ENCODE peak calls at places on chromosome 21, in five cellular contexts. One of them, this sample, is unnamed.

GRCh38 chr21:25370311-25370744 is 237.0 kb downstream of the MRPL39 start:
- DNase-seq in fibroblast of lung: peak
- DNase-seq in ovary: no peak
- DNase-seq in fibroblast of pulmonary artery: peak
- DNase-seq in left ventricle myocardium inferior: no peak
- DNase-seq in this sample: peak

GRCh38 chr21:27248791-27249190 is 281.9 kb upstream of the ADAMTS5 start:
- DNase-seq in ovary: no peak
- DNase-seq in fibroblast of pulmonary artery: no peak
- DNase-seq in left ventricle myocardium inferior: no peak
- DNase-seq in fibroblast of lung: peak
- DNase-seq in this sample: no peak

GRCh38 chr21:33121715-33122475 is 52.0 kb downstream of the OLIG1 start:
- DNase-seq in fibroblast of pulmonary artery: peak
- DNase-seq in left ventricle myocardium inferior: no peak
- DNase-seq in ovary: no peak
- DNase-seq in fibroblast of lung: peak
- DNase-seq in this sample: no peak

GRCh38 chr21:17858764-17859163 is 39.6 kb upstream of the C21orf91 start:
- DNase-seq in ovary: no peak
- DNase-seq in left ventricle myocardium inferior: no peak
- DNase-seq in fibroblast of pulmonary artery: no peak
- DNase-seq in fibroblast of lung: no peak
- DNase-seq in this sample: no peak

GRCh38 chr21:46559291-46559983 is 45.4 kb downstream of the S100B start:
- DNase-seq in fibroblast of pulmonary artery: no peak
- DNase-seq in ovary: no peak
- DNase-seq in left ventricle myocardium inferior: no peak
- DNase-seq in fibroblast of lung: no peak
- DNase-seq in this sample: no peak

GRCh38 chr21:35106246-35106835 is 57.2 kb upstream of the RUNX1 start:
- DNase-seq in fibroblast of lung: no peak
- DNase-seq in ovary: no peak
- DNase-seq in left ventricle myocardium inferior: no peak
- DNase-seq in fibroblast of pulmonary artery: peak
- DNase-seq in this sample: no peak

GRCh38 chr21:35366348-35367085 is 317.4 kb upstream of the RUNX1 start:
- DNase-seq in left ventricle myocardium inferior: no peak
- DNase-seq in ovary: no peak
- DNase-seq in fibroblast of lung: peak
- DNase-seq in fibroblast of pulmonary artery: peak
- DNase-seq in this sample: no peak

GRCh38 chr21:41236361-41236973 is 68.5 kb downstream of the BACE2 start:
- DNase-seq in fibroblast of lung: no peak
- DNase-seq in left ventricle myocardium inferior: no peak
- DNase-seq in ovary: no peak
- DNase-seq in fibroblast of pulmonary artery: no peak
- DNase-seq in this sample: no peak

GRCh38 chr21:14630556-14631069 is 84.5 kb upstream of the SAMSN1 start:
- DNase-seq in fibroblast of pulmonary artery: peak
- DNase-seq in ovary: no peak
- DNase-seq in fibroblast of lung: no peak
- DNase-seq in left ventricle myocardium inferior: no peak
- DNase-seq in this sample: no peak

GRCh38 chr21:27681038-27681437 is 714.1 kb upstream of the ADAMTS5 start:
- DNase-seq in fibroblast of pulmonary artery: no peak
- DNase-seq in left ventricle myocardium inferior: no peak
- DNase-seq in fibroblast of lung: peak
- DNase-seq in ovary: no peak
- DNase-seq in this sample: no peak

GRCh38 chr21:14092834-14093560 is 117.8 kb downstream of the LIPI start:
- DNase-seq in fibroblast of lung: no peak
- DNase-seq in fibroblast of pulmonary artery: no peak
- DNase-seq in ovary: no peak
- DNase-seq in left ventricle myocardium inferior: no peak
- DNase-seq in this sample: no peak

GRCh38 chr21:28828981-28829380 is 163.7 kb downstream of the LTN1 start:
- DNase-seq in fibroblast of lung: no peak
- DNase-seq in ovary: no peak
- DNase-seq in fibroblast of pulmonary artery: no peak
- DNase-seq in left ventricle myocardium inferior: no peak
- DNase-seq in this sample: no peak

GRCh38 chr21:33644383-33645074 is 2.2 kb downstream of the ITSN1 start:
- DNase-seq in left ventricle myocardium inferior: no peak
- DNase-seq in ovary: no peak
- DNase-seq in fibroblast of pulmonary artery: peak
- DNase-seq in fibroblast of lung: peak
- DNase-seq in this sample: no peak

GRCh38 chr21:39318091-39318959 is 4.9 kb upstream of the BRWD1 start:
- DNase-seq in left ventricle myocardium inferior: no peak
- DNase-seq in fibroblast of pulmonary artery: no peak
- DNase-seq in ovary: no peak
- DNase-seq in fibroblast of lung: no peak
- DNase-seq in this sample: no peak

GRCh38 chr21:33127154-33127893 is 57.4 kb downstream of the OLIG1 start:
- DNase-seq in fibroblast of lung: peak
- DNase-seq in ovary: peak
- DNase-seq in fibroblast of pulmonary artery: peak
- DNase-seq in left ventricle myocardium inferior: peak
- DNase-seq in this sample: peak

GRCh38 chr21:34642211-34643075 is 26.4 kb upstream of the CLIC6 start:
- DNase-seq in ovary: no peak
- DNase-seq in fibroblast of lung: no peak
- DNase-seq in left ventricle myocardium inferior: no peak
- DNase-seq in fibroblast of pulmonary artery: peak
- DNase-seq in this sample: no peak

DNA sequence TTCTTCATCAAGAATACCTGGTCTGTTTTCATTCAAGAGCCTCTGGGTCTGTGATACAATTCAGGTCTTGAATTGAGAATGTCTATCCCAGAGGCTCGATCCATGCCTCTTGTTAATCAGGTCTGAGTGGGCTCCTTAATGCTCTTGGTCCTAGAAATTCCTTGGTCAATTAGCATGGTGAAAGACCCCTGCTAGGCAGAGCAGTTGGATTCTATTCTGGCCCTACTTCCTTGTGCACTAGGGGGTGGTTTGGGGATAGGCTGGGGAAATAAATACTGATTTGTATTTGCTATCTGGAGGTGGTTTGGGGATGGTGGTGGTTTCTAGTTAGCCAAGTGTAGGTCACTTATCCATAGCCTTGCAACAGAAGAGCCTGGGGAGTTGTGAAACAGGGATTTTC is 22.0 kb upstream of the SCAF4 start:
- DNase-seq in left ventricle myocardium inferior: no peak
- DNase-seq in fibroblast of lung: no peak
- DNase-seq in fibroblast of pulmonary artery: no peak
- DNase-seq in ovary: no peak
- DNase-seq in this sample: no peak
- H3K4me3 ChIP-seq in left ventricle myocardium inferior: no peak
- H3K4me3 ChIP-seq in fibroblast of lung: no peak
- H3K4me3 ChIP-seq in fibroblast of pulmonary artery: no peak
- H3K4me3 ChIP-seq in ovary: no peak
- H3K4me3 ChIP-seq in this sample: no peak

DNA sequence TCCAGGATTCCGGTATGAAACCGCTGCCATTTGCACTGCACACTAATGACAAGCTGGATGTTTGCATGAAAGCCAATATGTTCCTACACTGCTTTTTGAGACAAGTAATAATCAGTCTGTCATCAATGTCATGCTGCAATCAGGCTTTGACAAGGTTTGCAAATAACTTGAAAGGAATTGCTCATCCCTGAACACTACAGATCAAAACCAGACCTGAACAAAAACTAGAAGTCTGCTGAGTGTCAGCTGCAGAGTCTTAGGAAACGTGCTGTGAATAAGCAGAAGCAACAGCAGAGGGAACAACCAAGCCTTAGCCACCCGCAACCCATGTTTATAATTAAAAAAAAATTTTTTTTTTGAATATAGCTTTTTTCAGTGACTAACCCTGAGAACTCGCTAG is 720.7 kb upstream of the CXADR start:
- DNase-seq in fibroblast of lung: no peak
- DNase-seq in ovary: no peak
- DNase-seq in fibroblast of pulmonary artery: no peak
- DNase-seq in left ventricle myocardium inferior: no peak
- DNase-seq in this sample: no peak
- H3K4me3 ChIP-seq in fibroblast of lung: no peak
- H3K4me3 ChIP-seq in ovary: no peak
- H3K4me3 ChIP-seq in fibroblast of pulmonary artery: no peak
- H3K4me3 ChIP-seq in left ventricle myocardium inferior: no peak
- H3K4me3 ChIP-seq in this sample: no peak

DNA sequence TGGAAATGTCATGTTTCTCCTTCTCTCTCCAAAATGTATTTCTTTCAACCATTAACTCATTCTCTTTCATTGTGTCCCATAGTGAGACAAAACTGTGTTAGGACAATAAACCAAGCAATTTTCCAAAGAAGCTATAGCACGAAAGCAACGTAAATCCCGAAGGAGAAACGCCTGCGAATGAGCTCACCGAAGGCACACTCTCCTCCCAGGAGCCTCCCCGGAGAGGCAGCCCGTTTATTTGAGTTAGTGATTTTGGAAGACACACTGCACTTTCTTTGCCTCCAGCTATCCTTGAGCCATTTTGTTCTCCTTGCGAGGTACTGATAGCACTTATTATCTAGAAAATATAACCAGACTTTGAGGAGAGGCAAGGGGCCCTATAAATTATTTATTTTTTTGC is 41.2 kb downstream of the RSPH1 start:
- DNase-seq in fibroblast of lung: no peak
- DNase-seq in fibroblast of pulmonary artery: no peak
- DNase-seq in ovary: no peak
- DNase-seq in left ventricle myocardium inferior: no peak
- DNase-seq in this sample: no peak
- H3K4me3 ChIP-seq in fibroblast of lung: no peak
- H3K4me3 ChIP-seq in fibroblast of pulmonary artery: no peak
- H3K4me3 ChIP-seq in ovary: no peak
- H3K4me3 ChIP-seq in left ventricle myocardium inferior: no peak
- H3K4me3 ChIP-seq in this sample: no peak

GRCh38 chr21:37915941-37916794 is at the start of gene KCNJ6:
- DNase-seq in ovary: no peak
- DNase-seq in left ventricle myocardium inferior: no peak
- DNase-seq in fibroblast of pulmonary artery: peak
- DNase-seq in fibroblast of lung: peak
- DNase-seq in this sample: no peak
- H3K4me3 ChIP-seq in ovary: no peak
- H3K4me3 ChIP-seq in left ventricle myocardium inferior: peak
- H3K4me3 ChIP-seq in fibroblast of pulmonary artery: peak
- H3K4me3 ChIP-seq in fibroblast of lung: peak
- H3K4me3 ChIP-seq in this sample: no peak

GRCh38 chr21:44919913-44920693 is 596 bp downstream of the ITGB2 start:
- DNase-seq in fibroblast of lung: no peak
- DNase-seq in ovary: no peak
- DNase-seq in fibroblast of pulmonary artery: no peak
- DNase-seq in left ventricle myocardium inferior: peak
- DNase-seq in this sample: no peak

GRCh38 chr21:44918581-44919033 is 2.1 kb downstream of the ITGB2 start:
- DNase-seq in fibroblast of lung: no peak
- DNase-seq in left ventricle myocardium inferior: no peak
- DNase-seq in ovary: no peak
- DNase-seq in fibroblast of pulmonary artery: no peak
- DNase-seq in this sample: no peak

GRCh38 chr21:44919111-44919912 is 1.4 kb downstream of the ITGB2 start:
- DNase-seq in fibroblast of pulmonary artery: no peak
- DNase-seq in fibroblast of lung: no peak
- DNase-seq in ovary: peak
- DNase-seq in left ventricle myocardium inferior: peak
- DNase-seq in this sample: no peak

GRCh38 chr21:44921928-44922327 is 1.2 kb upstream of the ITGB2 start:
- DNase-seq in ovary: no peak
- DNase-seq in fibroblast of lung: no peak
- DNase-seq in left ventricle myocardium inferior: no peak
- DNase-seq in fibroblast of pulmonary artery: no peak
- DNase-seq in this sample: no peak

DNA sequence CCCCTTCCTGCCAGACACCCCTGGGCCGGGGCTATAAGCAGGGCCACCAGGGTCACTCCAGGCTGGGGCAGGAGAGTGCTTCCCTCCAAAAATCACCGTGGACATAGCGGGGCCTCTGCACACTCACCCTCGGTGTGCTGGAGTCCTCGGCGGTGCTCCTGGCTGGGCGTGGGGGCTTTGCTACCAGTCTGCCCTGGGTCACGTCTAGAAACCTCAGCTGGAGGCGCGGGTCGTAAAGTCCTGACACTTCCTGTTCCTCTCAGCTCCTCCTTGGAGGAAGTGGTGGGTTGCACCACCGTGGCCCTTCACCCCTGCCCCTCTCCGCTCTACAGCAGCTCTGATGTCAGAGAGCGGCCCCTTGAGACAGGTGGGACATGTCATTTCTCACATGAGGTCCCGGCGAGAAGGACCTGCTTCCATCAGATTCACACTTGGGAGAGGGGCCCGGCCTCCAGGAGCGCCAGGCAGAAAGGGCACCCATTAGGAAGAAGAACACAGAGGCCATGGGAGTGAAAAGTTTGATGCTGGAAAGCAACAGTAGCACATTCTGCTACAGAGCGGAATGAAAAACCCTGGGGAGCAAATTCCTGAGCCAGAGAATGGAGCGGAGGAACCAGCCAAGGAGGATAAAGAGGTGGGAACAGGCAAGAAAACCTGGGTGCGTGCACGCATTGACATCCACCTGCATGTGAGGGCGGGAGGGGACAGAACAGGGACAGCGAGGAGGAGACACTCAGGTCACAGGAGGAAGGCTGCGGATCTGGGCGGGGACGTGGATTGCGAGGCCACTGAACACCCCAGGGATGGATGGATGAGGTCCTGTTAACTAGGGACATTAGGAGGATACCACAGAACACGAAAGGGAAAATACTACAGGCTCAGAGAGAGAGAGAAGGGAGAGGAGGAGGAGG is at the start of gene ITGB2:
- DNase-seq in fibroblast of lung: no peak
- DNase-seq in left ventricle myocardium inferior: peak
- DNase-seq in fibroblast of pulmonary artery: no peak
- DNase-seq in ovary: no peak
- DNase-seq in this sample: no peak
- H3K4me3 ChIP-seq in fibroblast of lung: no peak
- H3K4me3 ChIP-seq in left ventricle myocardium inferior: peak
- H3K4me3 ChIP-seq in fibroblast of pulmonary artery: no peak
- H3K4me3 ChIP-seq in ovary: no peak
- H3K4me3 ChIP-seq in this sample: no peak

DNA sequence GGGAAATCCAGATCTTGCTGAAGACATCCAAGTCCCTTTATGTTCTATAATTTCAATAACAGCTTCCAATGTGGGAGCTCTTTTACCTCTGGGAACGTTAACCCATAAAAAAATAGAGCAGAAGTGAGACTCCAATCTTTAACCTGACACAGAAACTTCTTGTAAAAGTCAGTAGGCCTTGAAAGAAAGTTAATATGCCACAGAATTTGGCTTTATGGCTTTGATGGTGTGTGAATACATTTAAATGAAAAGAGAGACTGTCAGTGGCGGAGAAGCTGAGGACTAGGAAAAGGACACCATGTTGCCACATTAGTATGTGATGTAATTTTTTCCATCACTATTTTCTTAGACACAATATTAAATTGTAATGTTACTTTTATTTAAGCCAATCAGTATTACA is 17.3 kb upstream of the CLDN8 start:
- DNase-seq in left ventricle myocardium inferior: no peak
- DNase-seq in fibroblast of lung: no peak
- DNase-seq in fibroblast of pulmonary artery: no peak
- DNase-seq in ovary: no peak
- DNase-seq in this sample: no peak
- H3K4me3 ChIP-seq in left ventricle myocardium inferior: no peak
- H3K4me3 ChIP-seq in fibroblast of lung: no peak
- H3K4me3 ChIP-seq in fibroblast of pulmonary artery: no peak
- H3K4me3 ChIP-seq in ovary: no peak
- H3K4me3 ChIP-seq in this sample: no peak

This sample was measured in HFF-Myc.